ENCODE peak calls at places on chromosomes 16 and 17, in seven cellular contexts. G, O, L, P, C, D and S are unnamed samples.

GRCh38 chr16:24939738-24940137 is 75.4 kb downstream of the ARHGAP17 start:
- DNase-seq in C (no peak), L (no peak), G (peak), O (no peak), D (no peak), P (no peak), S (no peak)

GRCh38 chr17:72602517-72603345 is 481.9 kb downstream of the SOX9 start:
- DNase-seq in G (peak), O (peak), C (no peak), D (no peak), L (no peak), P (no peak), S (no peak)

GRCh38 chr16:72832640-72833039 is 215.3 kb downstream of the ZFHX3 start:
- DNase-seq in O (peak), D (peak), P (peak), G (peak), L (peak), C (peak), S (peak)

GRCh38 chr16:2370725-2371124 is 30.2 kb upstream of the ABCA3 start:
- DNase-seq in P (no peak), D (no peak), C (no peak), L (no peak), O (no peak), G (no peak), S (no peak)

GRCh38 chr16:80569440-80570105 is 28.8 kb downstream of the DYNLRB2 start:
- DNase-seq in P (no peak), D (no peak), O (peak), C (no peak), L (peak), G (peak), S (no peak)

GRCh38 chr16:84689126-84689525 is 10.7 kb upstream of the USP10 start:
- DNase-seq in L (no peak), C (no peak), D (no peak), G (peak), O (peak), P (no peak), S (no peak)

GRCh38 chr17:33290156-33290697 is 2.9 kb downstream of the ASIC2 start:
- DNase-seq in L (no peak), C (no peak), D (no peak), G (no peak), P (no peak), O (no peak), S (no peak)

GRCh38 chr17:38970128-38970527 is 2.9 kb upstream of the FBXO47 start:
- DNase-seq in L (no peak), G (no peak), P (no peak), C (no peak), D (no peak), O (no peak), S (no peak)

GRCh38 chr17:19005789-19006430 is 1.3 kb upstream of the FAM83G start:
- DNase-seq in D (no peak), C (no peak), L (no peak), G (no peak), P (no peak), O (no peak), S (no peak)

GRCh38 chr17:37762669-37763068 is 17.8 kb upstream of the HNF1B start:
- DNase-seq in C (no peak), G (peak), D (no peak), O (no peak), L (no peak), P (no peak), S (no peak)

GRCh38 chr16:12677472-12677871 is 126.2 kb downstream of the CPPED1 start:
- DNase-seq in L (no peak), O (no peak), G (no peak), P (no peak), C (no peak), D (no peak), S (no peak)

GRCh38 chr16:24670623-24671454 is 58.6 kb upstream of the TNRC6A start:
- DNase-seq in L (no peak), O (peak), C (peak), D (peak), G (peak), P (peak), S (peak)

GRCh38 chr17:45320349-45320930 is 3.6 kb upstream of the MAP3K14 start:
- DNase-seq in D (no peak), O (peak), P (no peak), L (no peak), C (no peak), G (peak), S (no peak)

GRCh38 chr16:50121721-50122445 is 31.2 kb upstream of the TENT4B start:
- DNase-seq in G (no peak), L (peak), D (no peak), O (no peak), C (no peak), P (peak), S (no peak)

GRCh38 chr17:73929860-73930430 is 273.5 kb upstream of the RPL38 start:
- DNase-seq in P (no peak), G (no peak), L (no peak), O (no peak), C (no peak), D (no peak), S (peak)

GRCh38 chr16:56609463-56609921 is 1.1 kb downstream of the MT2A start:
- DNase-seq in P (peak), D (peak), O (peak), L (peak), G (peak), C (peak), S (no peak)

GRCh38 chr17:16814439-16814838 is 124.4 kb downstream of the CCDC144A start:
- DNase-seq in P (no peak), C (no peak), L (no peak), D (no peak), O (peak), G (no peak), S (peak)

GRCh38 chr16:54166342-54166865 is 120.2 kb downstream of the IRX3 start:
- DNase-seq in O (no peak), L (no peak), G (no peak), P (no peak), C (no peak), D (no peak), S (no peak)

GRCh38 chr17:75723201-75723930 is 2.1 kb downstream of the ITGB4 start:
- DNase-seq in P (peak), C (no peak), D (no peak), L (no peak), O (no peak), G (no peak), S (no peak)

GRCh38 chr17:71412803-71413202 is 708.0 kb upstream of the SOX9 start:
- DNase-seq in G (peak), O (peak), L (no peak), D (no peak), P (no peak), C (no peak), S (no peak)

GRCh38 chr17:16325964-16326363 is 27.3 kb downstream of the CENPV start:
- DNase-seq in P (no peak), G (no peak), D (no peak), O (no peak), C (no peak), L (no peak), S (no peak)

GRCh38 chr17:42132941-42133340 is 10.3 kb downstream of the HSPB9 start:
- DNase-seq in G (peak), C (peak), P (no peak), O (peak), L (no peak), D (no peak), S (no peak)

GRCh38 chr17:1894753-1895339 is 65.0 kb downstream of the RPA1 start:
- DNase-seq in O (no peak), L (no peak), D (no peak), C (no peak), G (no peak), P (no peak), S (no peak)

GRCh38 chr16:4244254-4244812 is 2.5 kb upstream of the SRL start:
- DNase-seq in C (no peak), D (no peak), P (peak), O (peak), G (peak), L (no peak), S (no peak)

GRCh38 chr17:79026345-79027273 is 2.6 kb downstream of the C1QTNF1 start:
- DNase-seq in L (no peak), G (peak), D (no peak), P (peak), C (no peak), O (peak), S (no peak)

GRCh38 chr16:27489421-27489820 is 60.3 kb downstream of the GTF3C1 start:
- DNase-seq in C (no peak), G (no peak), L (no peak), D (no peak), O (no peak), P (no peak), S (no peak)

GRCh38 chr17:49739662-49740271 is 24.2 kb downstream of the FAM117A start:
- DNase-seq in G (peak), D (peak), L (peak), P (peak), O (peak), C (no peak), S (no peak)